ENCODE peak calls at places on chromosomes 2 and 18, in eight cellular contexts. One of them, this sample, is unnamed.

GRCh38 chr18:48675912-48676311 is 137.1 kb downstream of the CTIF start:
- DNase-seq in T-helper 17 cell: no peak
- DNase-seq in RCC 7860: no peak
- DNase-seq in cerebellar nuclear complex: no peak
- DNase-seq in SW480: no peak
- DNase-seq in EL: no peak
- DNase-seq in NCI-H510A treated with DMSO at 0.1 percent for 48 hours: no peak
- DNase-seq in ovary: peak; percentile 18
- DNase-seq in this sample: no peak

GRCh38 chr2:138000037-138000436 is 35.8 kb downstream of the HNMT start:
- DNase-seq in EL: no peak
- DNase-seq in ovary: no peak
- DNase-seq in cerebellar nuclear complex: no peak
- DNase-seq in SW480: no peak
- DNase-seq in RCC 7860: no peak
- DNase-seq in NCI-H510A treated with DMSO at 0.1 percent for 48 hours: no peak
- DNase-seq in T-helper 17 cell: no peak
- DNase-seq in this sample: no peak

GRCh38 chr18:2655153-2655953 is at the start of gene SMCHD1:
- DNase-seq in T-helper 17 cell: peak; percentile 83
- DNase-seq in cerebellar nuclear complex: peak; percentile 42
- DNase-seq in RCC 7860: peak; percentile 63
- DNase-seq in SW480: peak; percentile 89
- DNase-seq in ovary: peak; percentile 85
- DNase-seq in NCI-H510A treated with DMSO at 0.1 percent for 48 hours: peak; percentile 78
- DNase-seq in EL: peak; percentile 84
- DNase-seq in this sample: peak; percentile 59

GRCh38 chr2:203327918-203328734 is at the start of gene ABI2:
- DNase-seq in cerebellar nuclear complex: peak; percentile 19
- DNase-seq in T-helper 17 cell: peak; percentile 18
- DNase-seq in EL: peak; percentile 85
- DNase-seq in SW480: peak; percentile 74
- DNase-seq in ovary: peak; percentile 85
- DNase-seq in NCI-H510A treated with DMSO at 0.1 percent for 48 hours: peak; percentile 91
- DNase-seq in RCC 7860: peak; percentile 68
- DNase-seq in this sample: peak; percentile 84

GRCh38 chr18:78459646-78460045 is 520.0 kb upstream of the SALL3 start:
- DNase-seq in ovary: no peak
- DNase-seq in RCC 7860: no peak
- DNase-seq in SW480: no peak
- DNase-seq in T-helper 17 cell: no peak
- DNase-seq in EL: no peak
- DNase-seq in cerebellar nuclear complex: no peak
- DNase-seq in NCI-H510A treated with DMSO at 0.1 percent for 48 hours: no peak
- DNase-seq in this sample: no peak

GRCh38 chr18:38747153-38747552 is 1181.6 kb upstream of the CELF4 start:
- DNase-seq in T-helper 17 cell: no peak
- DNase-seq in cerebellar nuclear complex: no peak
- DNase-seq in ovary: no peak
- DNase-seq in SW480: no peak
- DNase-seq in EL: no peak
- DNase-seq in NCI-H510A treated with DMSO at 0.1 percent for 48 hours: no peak
- DNase-seq in RCC 7860: no peak
- DNase-seq in this sample: no peak

GRCh38 chr2:8392098-8392844 is 289.6 kb upstream of the ID2 start:
- DNase-seq in T-helper 17 cell: no peak
- DNase-seq in ovary: no peak
- DNase-seq in RCC 7860: no peak
- DNase-seq in NCI-H510A treated with DMSO at 0.1 percent for 48 hours: no peak
- DNase-seq in cerebellar nuclear complex: no peak
- DNase-seq in SW480: no peak
- DNase-seq in EL: no peak
- DNase-seq in this sample: no peak

GRCh38 chr2:38465789-38466127 is 88.7 kb upstream of the ATL2 start:
- DNase-seq in EL: peak; percentile 20
- DNase-seq in ovary: peak; percentile 32
- DNase-seq in RCC 7860: no peak
- DNase-seq in cerebellar nuclear complex: no peak
- DNase-seq in SW480: peak; percentile 79
- DNase-seq in T-helper 17 cell: no peak
- DNase-seq in NCI-H510A treated with DMSO at 0.1 percent for 48 hours: no peak
- DNase-seq in this sample: peak; percentile 75

GRCh38 chr2:26325851-26326250 is 20.1 kb upstream of the SELENOI start:
- DNase-seq in NCI-H510A treated with DMSO at 0.1 percent for 48 hours: no peak
- DNase-seq in cerebellar nuclear complex: no peak
- DNase-seq in SW480: no peak
- DNase-seq in T-helper 17 cell: no peak
- DNase-seq in EL: peak; percentile 15
- DNase-seq in ovary: no peak
- DNase-seq in RCC 7860: no peak
- DNase-seq in this sample: no peak

GRCh38 chr2:72040629-72041403 is 106.8 kb downstream of the CYP26B1 start:
- DNase-seq in cerebellar nuclear complex: no peak
- DNase-seq in T-helper 17 cell: no peak
- DNase-seq in EL: no peak
- DNase-seq in NCI-H510A treated with DMSO at 0.1 percent for 48 hours: no peak
- DNase-seq in ovary: no peak
- DNase-seq in SW480: no peak
- DNase-seq in RCC 7860: peak; percentile 16
- DNase-seq in this sample: no peak

GRCh38 chr18:261398-262073 is 6.3 kb downstream of the THOC1 start:
- DNase-seq in RCC 7860: no peak
- DNase-seq in cerebellar nuclear complex: no peak
- DNase-seq in EL: no peak
- DNase-seq in NCI-H510A treated with DMSO at 0.1 percent for 48 hours: no peak
- DNase-seq in T-helper 17 cell: no peak
- DNase-seq in SW480: no peak
- DNase-seq in ovary: no peak
- DNase-seq in this sample: no peak

GRCh38 chr2:148720501-148720998 is 76.0 kb downstream of the EPC2 start:
- DNase-seq in SW480: no peak
- DNase-seq in NCI-H510A treated with DMSO at 0.1 percent for 48 hours: no peak
- DNase-seq in ovary: peak; percentile 29
- DNase-seq in T-helper 17 cell: no peak
- DNase-seq in RCC 7860: no peak
- DNase-seq in cerebellar nuclear complex: no peak
- DNase-seq in EL: no peak
- DNase-seq in this sample: no peak

GRCh38 chr2:8918412-8918811 is 81.0 kb upstream of the KIDINS220 start:
- DNase-seq in T-helper 17 cell: no peak
- DNase-seq in SW480: no peak
- DNase-seq in NCI-H510A treated with DMSO at 0.1 percent for 48 hours: no peak
- DNase-seq in EL: no peak
- DNase-seq in ovary: no peak
- DNase-seq in cerebellar nuclear complex: no peak
- DNase-seq in RCC 7860: no peak
- DNase-seq in this sample: no peak

GRCh38 chr18:76459687-76460350 is 35.2 kb downstream of the ZNF516 start:
- DNase-seq in ovary: peak; percentile 61
- DNase-seq in EL: peak; percentile 100
- DNase-seq in cerebellar nuclear complex: no peak
- DNase-seq in SW480: no peak
- DNase-seq in RCC 7860: peak; percentile 99
- DNase-seq in NCI-H510A treated with DMSO at 0.1 percent for 48 hours: no peak
- DNase-seq in T-helper 17 cell: no peak
- DNase-seq in this sample: no peak

GRCh38 chr2:200471324-200471848 is 38.5 kb downstream of the KCTD18 start:
- DNase-seq in T-helper 17 cell: peak; percentile 10
- DNase-seq in ovary: no peak
- DNase-seq in RCC 7860: no peak
- DNase-seq in NCI-H510A treated with DMSO at 0.1 percent for 48 hours: peak; percentile 54
- DNase-seq in cerebellar nuclear complex: no peak
- DNase-seq in SW480: peak; percentile 47
- DNase-seq in EL: peak; percentile 23
- DNase-seq in this sample: peak; percentile 32

GRCh38 chr2:233156001-233156400 is 95.5 kb upstream of the ATG16L1 start:
- DNase-seq in SW480: no peak
- DNase-seq in ovary: no peak
- DNase-seq in EL: no peak
- DNase-seq in cerebellar nuclear complex: no peak
- DNase-seq in T-helper 17 cell: no peak
- DNase-seq in NCI-H510A treated with DMSO at 0.1 percent for 48 hours: no peak
- DNase-seq in RCC 7860: no peak
- DNase-seq in this sample: no peak

GRCh38 chr2:135212757-135213156 is 160.7 kb downstream of the RAB3GAP1 start:
- DNase-seq in T-helper 17 cell: no peak
- DNase-seq in EL: no peak
- DNase-seq in ovary: no peak
- DNase-seq in cerebellar nuclear complex: no peak
- DNase-seq in RCC 7860: no peak
- DNase-seq in SW480: no peak
- DNase-seq in NCI-H510A treated with DMSO at 0.1 percent for 48 hours: no peak
- DNase-seq in this sample: no peak

GRCh38 chr2:237533668-237534138 is 32.7 kb upstream of the PRLH start:
- DNase-seq in cerebellar nuclear complex: no peak
- DNase-seq in EL: no peak
- DNase-seq in ovary: no peak
- DNase-seq in T-helper 17 cell: no peak
- DNase-seq in NCI-H510A treated with DMSO at 0.1 percent for 48 hours: no peak
- DNase-seq in SW480: peak; percentile 7
- DNase-seq in RCC 7860: peak; percentile 57
- DNase-seq in this sample: no peak

GRCh38 chr2:136764397-136765255 is 719 bp upstream of the THSD7B start:
- DNase-seq in RCC 7860: no peak
- DNase-seq in T-helper 17 cell: no peak
- DNase-seq in SW480: no peak
- DNase-seq in cerebellar nuclear complex: no peak
- DNase-seq in NCI-H510A treated with DMSO at 0.1 percent for 48 hours: peak; percentile 33
- DNase-seq in ovary: no peak
- DNase-seq in EL: no peak
- DNase-seq in this sample: no peak

GRCh38 chr2:238104071-238104511 is 4.0 kb downstream of the ESPNL start:
- DNase-seq in T-helper 17 cell: no peak
- DNase-seq in cerebellar nuclear complex: no peak
- DNase-seq in RCC 7860: no peak
- DNase-seq in ovary: no peak
- DNase-seq in EL: no peak
- DNase-seq in NCI-H510A treated with DMSO at 0.1 percent for 48 hours: no peak
- DNase-seq in SW480: no peak
- DNase-seq in this sample: no peak

This sample was measured in HepG2.